ENCODE peak calls at places on chromosomes 4 and X, in seven cellular contexts. A is ovary, H is esophagus muscularis mucosa, I is A549, T is stomach, Q is tibial nerve, G is transverse colon. X is an unnamed sample.

GRCh38 chr4:1952719-1953118 is 56.1 kb downstream of the NELFA start:
- DNase-seq in A (no peak), H (no peak), I (no peak), T (no peak), Q (no peak), G (no peak), X (no peak)

GRCh38 chr4:18020145-18020670 is 1.3 kb downstream of the LCORL start:
- DNase-seq in A (no peak), H (no peak), I (no peak), T (no peak), Q (no peak), G (peak), X (no peak)

GRCh38 chr4:181802207-181802606 is 441.0 kb upstream of the TENM3 start:
- DNase-seq in A (no peak), H (no peak), I (no peak), T (no peak), Q (no peak), G (no peak), X (no peak)

GRCh38 chr4:128600996-128601857 is 208.3 kb upstream of the JADE1 start:
- DNase-seq in A (peak), H (no peak), I (peak), T (peak), Q (peak), G (peak), X (no peak)

GRCh38 chr4:147194604-147195003 is 248.9 kb upstream of the TTC29 start:
- DNase-seq in A (no peak), H (no peak), I (no peak), T (no peak), Q (no peak), G (no peak), X (no peak)

GRCh38 chr4:108210989-108211725 is 42.4 kb upstream of the LEF1 start:
- DNase-seq in A (no peak), H (no peak), I (no peak), T (no peak), Q (no peak), G (no peak), X (no peak)

GRCh38 chr4:113146876-113147358 is 97.5 kb downstream of the ANK2 start:
- DNase-seq in A (no peak), H (no peak), I (no peak), T (no peak), Q (no peak), G (no peak), X (no peak)

GRCh38 chrX:16920116-16920515 is 26.3 kb upstream of the REPS2 start:
- DNase-seq in A (no peak), H (no peak), I (no peak), T (no peak), Q (no peak), G (no peak), X (no peak)

DNA sequence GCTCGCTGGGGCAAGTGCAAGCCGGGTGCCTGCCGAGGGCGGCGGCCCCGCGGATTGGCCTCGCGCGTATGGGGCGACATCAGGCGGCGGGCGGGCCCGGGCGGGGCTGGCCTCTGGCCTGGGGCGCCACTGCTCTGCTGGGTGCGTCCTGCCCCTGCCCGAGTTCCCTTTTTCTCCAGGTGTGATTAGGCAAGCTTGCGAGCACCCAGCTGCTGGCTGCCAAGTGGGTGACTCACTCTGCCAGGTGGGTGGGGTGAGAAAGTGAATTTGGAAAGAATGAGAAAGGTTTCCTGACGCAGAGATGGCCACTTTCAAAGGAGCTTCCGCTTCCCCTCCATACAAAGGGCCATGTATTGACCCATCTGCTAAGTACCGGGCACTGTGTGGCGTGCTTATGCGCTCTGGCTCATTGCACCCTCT is 32.5 kb downstream of the FGFBP1 start:
- DNase-seq in A (no peak), H (no peak), I (peak), T (peak), Q (no peak), G (peak), X (peak)
- TF ChIP-seq EP300 in A (no peak), H (no peak), I (peak), T (no peak), Q (no peak), G (no peak), X (no peak)

GRCh38 chrX:137405449-137406140 is 160.3 kb upstream of the ZIC3 start:
- DNase-seq in A (no peak), H (no peak), I (no peak), T (no peak), Q (no peak), G (no peak), X (no peak)
- TF ChIP-seq POLR2A in A (no peak), H (no peak), I (no peak), T (no peak), Q (no peak), G (no peak), X (no peak)

GRCh38 chrX:53082773-53083616 is 828 bp downstream of the TSPYL2 start:
- DNase-seq in A (peak), H (no peak), I (no peak), T (no peak), Q (no peak), G (no peak), X (no peak)
- TF ChIP-seq EP300 in A (no peak), H (no peak), I (no peak), T (no peak), Q (no peak), G (no peak), X (no peak)

DNA sequence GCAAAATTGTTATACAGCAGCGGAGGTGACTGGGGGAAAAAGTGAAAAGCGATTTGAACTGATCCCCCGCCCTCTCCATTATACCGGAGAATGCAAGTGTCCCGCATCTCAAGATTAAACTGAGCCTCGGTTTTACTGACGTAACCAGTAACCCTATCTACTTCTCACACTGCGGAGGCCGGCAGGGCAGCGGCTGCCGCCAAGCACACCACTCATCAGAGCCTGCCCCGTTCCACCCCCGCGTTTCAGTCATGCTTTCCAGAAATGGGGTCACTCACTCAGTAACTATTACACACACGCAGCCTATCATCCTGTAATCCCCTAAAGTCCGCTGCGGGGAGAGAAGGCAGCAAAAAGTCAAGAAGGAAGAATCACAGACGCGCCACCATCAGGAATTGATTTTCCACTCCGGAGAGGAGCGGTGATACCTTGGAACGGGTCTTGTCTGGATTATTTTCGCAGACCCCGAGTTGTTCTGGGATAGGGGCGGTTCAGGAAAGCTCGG is 1.4 kb downstream of the RPS6KA3 start:
- DNase-seq in A (peak), H (no peak), I (peak), T (peak), Q (peak), G (peak), X (peak)
- TF ChIP-seq POLR2A in A (peak), H (peak), I (no peak), T (no peak), Q (peak), G (peak), X (no peak)

GRCh38 chr4:11397819-11398610 is 30.7 kb downstream of the HS3ST1 start:
- DNase-seq in A (no peak), H (no peak), I (no peak), T (no peak), Q (no peak), G (no peak), X (no peak)
- TF ChIP-seq EP300 in A (no peak), H (no peak), I (no peak), T (no peak), Q (no peak), G (no peak), X (no peak)

GRCh38 chrX:47556045-47556623 is 4.9 kb upstream of the ARAF start:
- DNase-seq in A (peak), H (peak), I (peak), T (peak), Q (peak), G (peak), X (peak)
- TF ChIP-seq POLR2A in A (peak), H (peak), I (peak), T (no peak), Q (peak), G (peak), X (no peak)

GRCh38 chr4:88761342-88761741 is 63.7 kb upstream of the NAP1L5 start:
- DNase-seq in A (no peak), H (no peak), I (no peak), T (no peak), Q (no peak), G (no peak), X (no peak)
- TF ChIP-seq EP300 in A (no peak), H (no peak), I (no peak), T (no peak), Q (no peak), G (no peak), X (no peak)

DNA sequence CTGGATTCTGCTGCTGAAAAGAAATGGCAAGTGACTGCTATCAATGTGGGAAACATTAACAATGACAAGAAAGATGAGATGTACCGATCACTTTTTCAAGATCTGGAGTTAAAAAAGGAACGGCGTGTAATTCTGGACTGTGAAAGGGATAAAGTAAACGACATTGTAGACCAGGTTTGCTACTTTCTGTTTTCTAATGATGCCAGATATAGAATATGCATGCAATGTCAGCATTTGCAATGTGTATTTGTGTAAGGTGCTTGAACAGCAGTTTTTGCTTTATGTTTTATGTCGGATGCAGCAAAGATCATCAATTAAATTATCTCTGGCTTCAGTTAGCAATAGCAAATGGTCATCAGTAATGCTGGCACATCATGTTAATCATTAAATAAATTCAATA is 92.2 kb downstream of the GRIA2 start:
- DNase-seq in A (no peak), H (no peak), I (no peak), T (no peak), Q (no peak), G (no peak), X (no peak)
- TF ChIP-seq POLR2A in A (no peak), H (no peak), I (no peak), T (no peak), Q (no peak), G (no peak), X (no peak)

X was measured in suprapubic skin.